ENCODE peak calls at places on chromosomes 5 and 9, in five cellular contexts. F is A549, P is HL-60, X is SK-N-SH, S is HepG2. H is an unnamed sample.

GRCh38 chr9:126719677-126720435 is 85.0 kb upstream of the ZBTB43 start:
- DNase-seq in F (no peak), P (peak), X (peak), S (peak), H (peak)

GRCh38 chr5:143985832-143986485 is 174.0 kb downstream of the HMHB1 start:
- DNase-seq in F (no peak), P (no peak), X (no peak), S (no peak), H (no peak)

GRCh38 chr9:17777465-17777864 is 198.6 kb downstream of the SH3GL2 start:
- DNase-seq in F (no peak), P (no peak), X (no peak), S (no peak), H (no peak)

GRCh38 chr9:121225240-121225639 is 23.6 kb upstream of the RAB14 start:
- DNase-seq in F (no peak), P (no peak), X (no peak), S (no peak), H (no peak)

GRCh38 chr5:170333161-170333909 is 35.8 kb upstream of the LCP2 start:
- DNase-seq in F (no peak), P (no peak), X (no peak), S (no peak), H (peak)

GRCh38 chr9:120353501-120353900 is 226.5 kb downstream of the CDK5RAP2 start:
- DNase-seq in F (no peak), P (no peak), X (no peak), S (no peak), H (no peak)

GRCh38 chr5:139446956-139447779 is 7.8 kb upstream of the DNAJC18 start:
- DNase-seq in F (no peak), P (no peak), X (no peak), S (no peak), H (no peak)

GRCh38 chr9:95506692-95507455 is 9.9 kb downstream of the PTCH1 start:
- DNase-seq in F (peak), P (peak), X (peak), S (peak), H (peak)

GRCh38 chr5:154355141-154355611 is 90.6 kb upstream of the SAP30L start:
- DNase-seq in F (no peak), P (no peak), X (peak), S (peak), H (peak)

DNA sequence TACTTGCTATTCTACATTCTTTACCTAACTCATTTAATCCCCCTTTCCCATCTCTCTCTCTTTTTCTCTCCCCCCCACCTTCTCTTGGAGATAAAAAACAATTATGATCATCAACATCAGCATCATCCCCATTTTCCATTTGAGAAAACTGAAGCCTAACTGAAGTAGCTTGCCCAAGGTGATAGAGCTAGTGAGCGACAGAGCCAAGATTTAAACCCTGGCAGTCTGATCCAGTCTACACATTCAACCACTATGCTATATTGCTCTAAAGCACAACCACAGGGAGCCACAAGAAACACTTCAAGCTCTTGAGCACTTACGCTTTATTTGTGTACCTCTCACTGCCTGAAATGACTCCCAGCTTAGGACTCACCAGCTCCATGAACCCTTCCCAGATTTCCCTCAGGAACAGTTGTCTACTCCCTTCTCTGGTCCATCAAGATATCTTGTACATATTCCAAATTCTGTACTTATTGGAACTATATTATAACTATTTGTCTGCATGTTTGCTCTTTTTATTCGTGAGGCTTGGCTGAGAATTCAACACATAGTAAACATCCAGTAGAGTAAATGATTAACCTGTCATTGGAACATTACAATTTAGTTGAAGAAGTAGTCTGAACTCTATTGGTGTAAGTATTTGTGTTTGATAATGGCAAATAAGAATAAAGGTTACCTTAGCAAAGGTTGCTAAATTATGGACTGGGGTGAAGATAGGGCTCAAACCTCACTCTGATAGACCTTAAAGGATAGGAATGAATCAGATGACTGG is 164.8 kb downstream of the EFNA5 start:
- DNase-seq in F (no peak), P (no peak), X (no peak), S (no peak), H (no peak)
- TF ChIP-seq REST in F (no peak), P (no peak), X (no peak), S (no peak), H (no peak)

DNA sequence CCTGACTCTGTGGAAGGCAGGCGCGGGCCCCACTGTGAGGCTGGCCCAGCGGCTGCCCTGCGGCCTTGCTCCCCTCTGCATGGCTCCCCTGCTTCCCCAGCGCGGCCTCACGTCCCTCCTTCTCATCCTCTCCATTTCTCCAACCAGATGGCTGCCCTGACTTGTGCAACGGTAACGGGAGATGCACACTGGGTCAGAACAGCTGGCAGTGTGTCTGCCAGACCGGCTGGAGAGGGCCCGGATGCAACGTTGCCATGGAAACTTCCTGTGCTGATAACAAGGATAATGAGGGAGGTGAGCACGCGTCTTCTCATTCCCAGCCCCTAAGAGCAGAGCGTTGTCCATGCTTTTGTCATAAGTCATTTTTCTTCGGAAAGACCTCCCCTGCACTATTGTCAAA is 129.0 kb upstream of the WWC1 start:
- DNase-seq in F (no peak), P (no peak), X (peak), S (no peak), H (peak)
- TF ChIP-seq REST in F (no peak), P (no peak), X (no peak), S (no peak), H (no peak)

GRCh38 chr5:115372121-115372520 is 75.7 kb upstream of the CCDC112 start:
- DNase-seq in F (no peak), P (no peak), X (no peak), S (no peak), H (no peak)
- TF ChIP-seq REST in F (no peak), P (no peak), X (no peak), S (no peak), H (no peak)

GRCh38 chr9:97553841-97554240 is 52.4 kb downstream of the TMOD1 start:
- DNase-seq in F (no peak), P (no peak), X (no peak), S (no peak), H (no peak)
- TF ChIP-seq REST in F (no peak), P (no peak), X (no peak), S (no peak), H (no peak)

GRCh38 chr9:35811364-35812024 is 568 bp downstream of the SPAG8 start:
- DNase-seq in F (no peak), P (no peak), X (no peak), S (no peak), H (no peak)
- TF ChIP-seq REST in F (no peak), P (no peak), X (no peak), S (no peak), H (no peak)

GRCh38 chr5:43683884-43684471 is 81.0 kb downstream of the NNT start:
- DNase-seq in F (no peak), P (no peak), X (no peak), S (no peak), H (no peak)
- TF ChIP-seq REST in F (no peak), P (no peak), X (no peak), S (no peak), H (no peak)

GRCh38 chr5:159955056-159955624 is 38.9 kb downstream of the ADRA1B start:
- DNase-seq in F (no peak), P (no peak), X (no peak), S (no peak), H (no peak)

GRCh38 chr5:159953609-159954008 is 37.3 kb downstream of the ADRA1B start:
- DNase-seq in F (no peak), P (no peak), X (no peak), S (no peak), H (no peak)

GRCh38 chr5:159951834-159952233 is 35.6 kb downstream of the ADRA1B start:
- DNase-seq in F (no peak), P (no peak), X (no peak), S (no peak), H (no peak)

GRCh38 chr5:159951387-159951786 is 35.1 kb downstream of the ADRA1B start:
- DNase-seq in F (no peak), P (no peak), X (peak), S (no peak), H (peak)

GRCh38 chr5:159956074-159956473 is 39.8 kb downstream of the ADRA1B start:
- DNase-seq in F (no peak), P (no peak), X (no peak), S (no peak), H (no peak)
- TF ChIP-seq REST in F (no peak), P (no peak), X (no peak), S (no peak), H (no peak)